ENCODE peak calls at places on chromosomes 3 and 15, in six cellular contexts. A, W, Q, U, K and H are unnamed samples.

GRCh38 chr3:160707187-160707789 is 30.3 kb downstream of the ARL14 start:
- DNase-seq in A (peak), W (peak), Q (no peak), U (peak), K (peak), H (no peak)

GRCh38 chr15:88284441-88285106 is 28.0 kb upstream of the NTRK3 start:
- DNase-seq in A (no peak), W (no peak), Q (no peak), U (no peak), K (no peak), H (no peak)

GRCh38 chr3:80677796-80678195 is 910.0 kb upstream of the ROBO1 start:
- DNase-seq in A (no peak), W (no peak), Q (no peak), U (peak), K (no peak), H (no peak)

GRCh38 chr3:38003371-38003816 is 12.8 kb downstream of the VILL start:
- DNase-seq in A (peak), W (peak), Q (peak), U (peak), K (peak), H (peak)

GRCh38 chr3:67349551-67350174 is 304.7 kb downstream of the SUCLG2 start:
- DNase-seq in A (no peak), W (peak), Q (no peak), U (no peak), K (peak), H (no peak)

GRCh38 chr3:119301662-119302061 is 7.5 kb downstream of the ARHGAP31 start:
- DNase-seq in A (no peak), W (no peak), Q (no peak), U (no peak), K (no peak), H (no peak)

GRCh38 chr3:20080956-20081554 is 40.8 kb downstream of the KAT2B start:
- DNase-seq in A (no peak), W (peak), Q (no peak), U (no peak), K (no peak), H (no peak)

GRCh38 chr15:77897896-77898406 is 179.6 kb downstream of the TBC1D2B start:
- DNase-seq in A (no peak), W (no peak), Q (no peak), U (no peak), K (no peak), H (no peak)

GRCh38 chr15:33382491-33382890 is 71.7 kb downstream of the RYR3 start:
- DNase-seq in A (no peak), W (no peak), Q (no peak), U (no peak), K (peak), H (no peak)

GRCh38 chr3:57896046-57896445 is 112.2 kb upstream of the FLNB start:
- DNase-seq in A (no peak), W (no peak), Q (no peak), U (no peak), K (no peak), H (no peak)

GRCh38 chr15:90750186-90750585 is 33.0 kb downstream of the BLM start:
- DNase-seq in A (no peak), W (no peak), Q (no peak), U (no peak), K (peak), H (no peak)

GRCh38 chr3:49357466-49358216 is 512 bp downstream of the GPX1 start:
- DNase-seq in A (peak), W (peak), Q (peak), U (peak), K (peak), H (peak)

GRCh38 chr3:138867996-138868395 is 33.3 kb upstream of the PIK3CB start:
- DNase-seq in A (no peak), W (no peak), Q (no peak), U (no peak), K (peak), H (no peak)

GRCh38 chr3:191330309-191330712 is at the start of gene UTS2B:
- DNase-seq in A (no peak), W (peak), Q (no peak), U (peak), K (peak), H (no peak)

GRCh38 chr15:70032509-70032908 is 65.2 kb downstream of the TLE3 start:
- DNase-seq in A (no peak), W (no peak), Q (no peak), U (no peak), K (no peak), H (no peak)

GRCh38 chr3:72041531-72041930 is 256.6 kb upstream of the PROK2 start:
- DNase-seq in A (no peak), W (no peak), Q (no peak), U (no peak), K (no peak), H (no peak)

GRCh38 chr3:151864423-151865101 is 8.9 kb upstream of the SUCNR1 start:
- DNase-seq in A (no peak), W (peak), Q (no peak), U (peak), K (peak), H (no peak)

GRCh38 chr3:107753494-107753893 is 230.7 kb downstream of the BBX start:
- DNase-seq in A (peak), W (peak), Q (no peak), U (peak), K (peak), H (peak)

GRCh38 chr3:97969541-97969940 is 2.7 kb downstream of the RIOX2 start:
- DNase-seq in A (no peak), W (no peak), Q (no peak), U (no peak), K (no peak), H (no peak)

GRCh38 chr3:81758275-81758674 is 3.2 kb downstream of the GBE1 start:
- DNase-seq in A (no peak), W (peak), Q (no peak), U (no peak), K (no peak), H (no peak)

GRCh38 chr15:91126080-91126479 is 26.0 kb downstream of the SV2B start:
- DNase-seq in A (no peak), W (no peak), Q (no peak), U (no peak), K (no peak), H (no peak)

GRCh38 chr3:100030346-100030745 is 84.0 kb downstream of the FILIP1L start:
- DNase-seq in A (no peak), W (peak), Q (no peak), U (no peak), K (no peak), H (no peak)

GRCh38 chr3:42663581-42664442 is 10.3 kb downstream of the ZBTB47 start:
- DNase-seq in A (no peak), W (no peak), Q (no peak), U (no peak), K (no peak), H (peak)

GRCh38 chr3:127673191-127674098 is 693 bp downstream of the ABTB1 start:
- DNase-seq in A (no peak), W (peak), Q (peak), U (peak), K (peak), H (peak)

GRCh38 chr3:188901671-188902331 is 270.0 kb upstream of the TPRG1 start:
- DNase-seq in A (no peak), W (peak), Q (no peak), U (peak), K (no peak), H (no peak)

GRCh38 chr15:84833447-84833846 is 16.3 kb downstream of the ALPK3 start:
- DNase-seq in A (no peak), W (peak), Q (no peak), U (peak), K (no peak), H (no peak)

GRCh38 chr3:55721716-55722484 is 234.8 kb upstream of the WNT5A start:
- DNase-seq in A (no peak), W (peak), Q (peak), U (peak), K (peak), H (no peak)

GRCh38 chr15:88447206-88447605 is 20.0 kb downstream of the MRPL46 start:
- DNase-seq in A (no peak), W (no peak), Q (no peak), U (no peak), K (no peak), H (no peak)

GRCh38 chr15:78893538-78893937 is 20.8 kb downstream of the MORF4L1 start:
- DNase-seq in A (no peak), W (no peak), Q (no peak), U (no peak), K (peak), H (no peak)

GRCh38 chr3:23421811-23422510 is 218.8 kb downstream of the UBE2E2 start:
- DNase-seq in A (no peak), W (peak), Q (no peak), U (no peak), K (no peak), H (no peak)

GRCh38 chr15:99721104-99721778 is 12.0 kb downstream of the LYSMD4 start:
- DNase-seq in A (no peak), W (no peak), Q (no peak), U (no peak), K (no peak), H (no peak)
- H4K91ac ChIP-seq in A (no peak), W (no peak), Q (no peak), U (no peak), K (no peak), H (no peak)

DNA sequence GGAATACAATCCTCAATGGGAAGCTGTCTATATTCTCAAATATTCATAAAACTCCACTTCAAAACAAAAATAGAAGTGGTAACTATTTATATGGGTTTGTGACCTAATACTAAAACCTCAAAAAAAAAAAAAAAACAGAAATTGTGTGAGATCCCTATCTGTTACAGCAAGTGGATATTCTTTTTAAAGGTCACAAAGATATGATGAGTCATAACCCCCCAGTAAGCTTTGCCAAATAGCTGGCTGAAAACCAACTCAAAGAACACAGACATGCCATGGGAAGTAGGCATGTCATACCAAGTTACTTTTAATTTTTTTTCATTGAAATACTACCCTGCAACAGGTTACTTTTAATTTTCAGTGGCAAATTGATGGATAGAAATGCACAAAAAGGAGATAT is 62.5 kb downstream of the CBLB start:
- DNase-seq in A (no peak), W (peak), Q (no peak), U (no peak), K (peak), H (no peak)
- H4K91ac ChIP-seq in A (no peak), W (no peak), Q (no peak), U (no peak), K (no peak), H (no peak)

GRCh38 chr15:25677719-25678497 is 185.2 kb downstream of the ATP10A start:
- DNase-seq in A (no peak), W (no peak), Q (no peak), U (no peak), K (no peak), H (no peak)

GRCh38 chr15:25679492-25679891 is 183.6 kb downstream of the ATP10A start:
- DNase-seq in A (no peak), W (no peak), Q (no peak), U (no peak), K (no peak), H (no peak)

GRCh38 chr15:25680659-25680970 is 182.5 kb downstream of the ATP10A start:
- DNase-seq in A (no peak), W (no peak), Q (no peak), U (no peak), K (no peak), H (no peak)

GRCh38 chr15:25678498-25678865 is 184.6 kb downstream of the ATP10A start:
- DNase-seq in A (no peak), W (no peak), Q (no peak), U (no peak), K (no peak), H (no peak)

DNA sequence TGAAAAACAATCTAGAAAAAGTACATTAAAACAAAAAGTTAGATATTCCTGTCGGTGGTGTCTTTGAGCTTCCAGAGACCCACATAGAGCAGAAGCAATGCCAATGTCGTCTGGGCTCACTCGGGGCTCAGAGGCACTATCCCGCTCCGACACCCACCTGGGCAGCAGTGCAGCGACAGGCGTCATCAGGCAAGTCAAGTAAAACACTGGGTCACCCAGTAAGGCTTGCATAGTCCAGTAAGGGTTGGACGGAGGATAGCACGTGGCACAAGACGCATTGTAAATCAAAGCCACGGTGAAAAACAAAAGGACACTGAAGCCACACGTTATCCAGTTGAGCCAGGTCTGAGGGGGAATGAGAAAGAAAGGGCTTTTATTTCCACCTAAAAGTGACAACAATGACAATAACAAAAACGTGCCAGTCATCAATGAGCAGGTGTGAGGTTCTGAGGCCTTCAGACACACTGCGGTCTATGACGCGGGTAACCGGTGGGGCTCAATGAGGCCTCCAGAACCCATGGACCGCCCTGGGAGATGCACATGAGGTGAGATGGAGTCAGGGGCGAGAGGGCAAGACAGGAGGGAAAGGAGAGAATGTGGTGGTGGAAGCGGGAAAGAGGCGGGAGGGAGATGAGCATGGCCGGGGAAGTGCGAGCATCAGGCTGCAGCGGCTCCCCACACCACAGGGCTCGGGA is 183.0 kb downstream of the ATP10A start:
- DNase-seq in A (no peak), W (no peak), Q (no peak), U (no peak), K (no peak), H (no peak)
- H4K91ac ChIP-seq in A (no peak), W (no peak), Q (no peak), U (no peak), K (no peak), H (no peak)

DNA sequence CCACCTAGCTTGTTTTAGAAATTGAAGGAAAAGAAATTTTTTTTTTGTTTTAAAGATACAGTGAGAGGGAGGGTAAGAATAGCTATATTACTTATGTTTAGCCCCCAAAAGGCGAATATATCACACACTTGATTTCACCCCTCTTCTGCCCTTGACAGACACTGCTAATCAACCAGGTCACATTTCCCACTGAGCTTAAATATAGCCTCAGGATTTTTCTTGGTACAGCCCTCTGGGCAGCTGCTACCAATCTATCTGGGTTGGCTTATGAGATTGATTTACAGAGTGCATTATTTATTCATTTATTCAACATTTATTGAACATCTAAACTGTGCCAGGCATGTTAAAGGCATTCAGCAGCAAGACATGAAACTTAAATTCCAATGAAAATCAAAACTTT is 183.4 kb upstream of the ADAMTS9 start:
- DNase-seq in A (no peak), W (no peak), Q (no peak), U (no peak), K (no peak), H (no peak)
- H4K91ac ChIP-seq in A (no peak), W (no peak), Q (no peak), U (no peak), K (no peak), H (no peak)

DNA sequence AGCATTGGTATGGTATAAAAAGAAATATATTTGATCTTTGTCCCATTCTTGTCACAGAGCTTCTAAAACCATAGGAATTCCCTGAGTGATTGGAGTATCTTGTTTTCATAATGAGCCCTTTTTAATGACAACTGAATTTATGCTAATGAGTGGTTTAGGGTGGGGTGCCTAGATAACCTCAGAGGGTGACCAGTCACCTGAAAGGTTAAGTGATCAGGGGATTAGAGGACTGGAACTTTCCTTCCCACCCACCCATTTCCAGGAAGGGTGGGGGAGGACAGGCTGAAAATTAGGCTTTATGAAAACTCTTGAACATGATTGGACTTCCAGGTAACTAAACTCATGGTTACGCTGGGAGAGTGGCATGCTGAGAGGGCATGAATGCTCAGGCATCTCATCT is 8.5 kb downstream of the MFN1 start:
- DNase-seq in A (no peak), W (no peak), Q (no peak), U (no peak), K (no peak), H (no peak)
- H4K91ac ChIP-seq in A (no peak), W (no peak), Q (no peak), U (no peak), K (no peak), H (no peak)

DNA sequence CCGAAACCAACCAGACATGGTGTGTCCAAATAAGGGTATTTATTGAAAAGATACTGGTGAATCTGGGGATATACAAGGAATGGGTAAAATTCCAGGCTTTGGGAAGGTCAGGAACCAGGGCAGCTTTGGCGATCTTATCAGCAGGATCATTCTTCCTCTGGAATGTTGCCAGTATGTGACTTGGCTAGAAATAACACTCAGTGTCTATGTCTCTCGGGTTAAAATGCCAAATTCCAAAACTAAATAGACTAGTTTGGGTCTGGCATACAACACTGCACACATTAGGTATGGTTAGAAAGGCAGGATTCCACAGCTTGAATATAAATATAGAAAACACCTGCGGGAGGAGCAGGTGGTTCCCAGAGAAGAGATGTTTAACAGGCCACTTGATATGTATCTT is 220.2 kb upstream of the CD96 start:
- DNase-seq in A (no peak), W (no peak), Q (no peak), U (no peak), K (peak), H (no peak)
- H4K91ac ChIP-seq in A (no peak), W (no peak), Q (no peak), U (no peak), K (no peak), H (no peak)

DNA sequence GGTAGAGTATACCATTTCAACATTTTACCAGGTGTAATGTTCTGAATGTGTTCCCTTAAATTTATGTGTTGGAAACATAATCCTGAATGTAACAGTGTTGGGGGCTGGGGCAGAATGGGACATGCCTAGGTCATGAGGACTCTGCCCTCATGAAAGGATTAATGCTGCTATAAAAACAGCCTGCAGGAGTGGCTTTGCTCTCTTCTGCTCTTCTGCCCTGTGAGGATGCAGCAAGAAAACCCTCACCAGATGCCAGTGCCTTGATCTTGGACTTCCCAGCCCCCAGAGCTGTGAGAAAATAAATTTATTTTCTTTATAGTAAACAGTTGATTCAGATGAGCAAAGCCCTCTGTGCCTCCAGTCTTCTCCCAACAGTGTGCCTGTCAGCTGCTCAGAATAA is 326.0 kb upstream of the ONECUT1 start:
- DNase-seq in A (no peak), W (no peak), Q (no peak), U (no peak), K (no peak), H (no peak)
- H4K91ac ChIP-seq in A (no peak), W (no peak), Q (no peak), U (no peak), K (no peak), H (no peak)

GRCh38 chr15:60673156-60673555 is 194.2 kb upstream of the ICE2 start:
- DNase-seq in A (no peak), W (no peak), Q (no peak), U (no peak), K (no peak), H (no peak)
- H4K91ac ChIP-seq in A (no peak), W (no peak), Q (no peak), U (no peak), K (no peak), H (no peak)

GRCh38 chr3:52487050-52487787 is 7.9 kb upstream of the STAB1 start:
- DNase-seq in A (no peak), W (no peak), Q (no peak), U (no peak), K (no peak), H (no peak)

GRCh38 chr3:52481819-52482521 is 13.2 kb upstream of the STAB1 start:
- DNase-seq in A (peak), W (peak), Q (peak), U (peak), K (no peak), H (peak)

GRCh38 chr3:52483577-52484495 is 11.3 kb upstream of the STAB1 start:
- DNase-seq in A (no peak), W (peak), Q (no peak), U (no peak), K (peak), H (no peak)

GRCh38 chr3:52483081-52483480 is 12.1 kb upstream of the STAB1 start:
- DNase-seq in A (no peak), W (no peak), Q (no peak), U (no peak), K (no peak), H (no peak)

GRCh38 chr3:52484680-52485461 is 10.3 kb upstream of the STAB1 start:
- DNase-seq in A (no peak), W (no peak), Q (no peak), U (no peak), K (no peak), H (no peak)
- H4K91ac ChIP-seq in A (no peak), W (no peak), Q (no peak), U (no peak), K (no peak), H (no peak)